ENCODE peak calls at places on chromosomes 6 and 20, in eight cellular contexts. X is PC-9; V is hepatocyte; H is astrocyte of the spinal cord; P is CD8-positive, alpha-beta memory T cell; M is cardiac muscle cell; K is stomach; L is effector memory CD4-positive, alpha-beta T cell. Z is an unnamed sample.

GRCh38 chr20:61896058-61896961 is 169.4 kb downstream of the TAF4 start:
- DNase-seq in X (peak), V (peak), H (peak), P (no peak), M (peak), K (peak), L (no peak), Z (peak)

GRCh38 chr6:133286765-133287164 is 45.6 kb downstream of the EYA4 start:
- DNase-seq in X (no peak), V (peak), H (peak), P (no peak), M (peak), K (no peak), L (no peak), Z (peak)

GRCh38 chr20:12067686-12068085 is 150.0 kb downstream of the BTBD3 start:
- DNase-seq in X (no peak), V (no peak), H (no peak), P (no peak), M (no peak), K (no peak), L (no peak), Z (no peak)

GRCh38 chr6:8017276-8017701 is 46.9 kb downstream of the BLOC1S5 start:
- DNase-seq in X (no peak), V (no peak), H (peak), P (no peak), M (no peak), K (no peak), L (no peak), Z (no peak)

GRCh38 chr20:12896180-12896579 is 112.6 kb upstream of the SPTLC3 start:
- DNase-seq in X (no peak), V (no peak), H (no peak), P (no peak), M (no peak), K (no peak), L (no peak), Z (no peak)

GRCh38 chr6:24270011-24270410 is 87.8 kb downstream of the DCDC2 start:
- DNase-seq in X (no peak), V (no peak), H (no peak), P (no peak), M (no peak), K (no peak), L (no peak), Z (no peak)

GRCh38 chr6:36596359-36596758 is 2.2 kb downstream of the SRSF3 start:
- DNase-seq in X (no peak), V (no peak), H (no peak), P (no peak), M (no peak), K (no peak), L (no peak), Z (no peak)

GRCh38 chr6:158324136-158324535 is 11.9 kb downstream of the TULP4 start:
- DNase-seq in X (no peak), V (no peak), H (no peak), P (no peak), M (no peak), K (no peak), L (no peak), Z (peak)

GRCh38 chr6:161373905-161374451 is 100.1 kb upstream of the AGPAT4 start:
- DNase-seq in X (peak), V (peak), H (peak), P (peak), M (peak), K (peak), L (peak), Z (peak)

GRCh38 chr20:25039697-25040437 is 18.1 kb downstream of the ACSS1 start:
- DNase-seq in X (peak), V (peak), H (peak), P (no peak), M (peak), K (peak), L (no peak), Z (peak)

GRCh38 chr6:53159558-53159957 is 10.9 kb upstream of the GCM1 start:
- DNase-seq in X (no peak), V (no peak), H (no peak), P (no peak), M (peak), K (no peak), L (no peak), Z (no peak)

GRCh38 chr6:38493929-38494547 is 145.7 kb downstream of the BTBD9 start:
- DNase-seq in X (peak), V (peak), H (peak), P (peak), M (peak), K (peak), L (peak), Z (peak)

GRCh38 chr20:6533321-6533720 is 234.2 kb upstream of the BMP2 start:
- DNase-seq in X (no peak), V (peak), H (peak), P (no peak), M (peak), K (no peak), L (no peak), Z (peak)

GRCh38 chr6:100202417-100203194 is 208.6 kb upstream of the MCHR2 start:
- DNase-seq in X (peak), V (peak), H (peak), P (no peak), M (peak), K (no peak), L (no peak), Z (peak)

GRCh38 chr6:4355241-4355640 is 219.9 kb upstream of the ECI2 start:
- DNase-seq in X (no peak), V (no peak), H (peak), P (no peak), M (peak), K (peak), L (no peak), Z (peak)

GRCh38 chr6:111843347-111844147 is 29.7 kb downstream of the FYN start:
- DNase-seq in X (no peak), V (no peak), H (no peak), P (peak), M (no peak), K (no peak), L (peak), Z (no peak)

GRCh38 chr6:71248306-71248705 is 40.3 kb upstream of the OGFRL1 start:
- DNase-seq in X (no peak), V (peak), H (peak), P (no peak), M (peak), K (no peak), L (no peak), Z (peak)

GRCh38 chr20:23228912-23229311 is 121.7 kb upstream of the NXT1 start:
- DNase-seq in X (no peak), V (no peak), H (peak), P (no peak), M (peak), K (no peak), L (no peak), Z (peak)

GRCh38 chr6:167581637-167582036 is 245.1 kb upstream of the AFDN start:
- DNase-seq in X (no peak), V (no peak), H (no peak), P (no peak), M (no peak), K (no peak), L (no peak), Z (no peak)
- H3K4me3 ChIP-seq in X (no peak), V (no peak), H (no peak), P (no peak), M (no peak), K (no peak), L (no peak), Z (no peak)

DNA sequence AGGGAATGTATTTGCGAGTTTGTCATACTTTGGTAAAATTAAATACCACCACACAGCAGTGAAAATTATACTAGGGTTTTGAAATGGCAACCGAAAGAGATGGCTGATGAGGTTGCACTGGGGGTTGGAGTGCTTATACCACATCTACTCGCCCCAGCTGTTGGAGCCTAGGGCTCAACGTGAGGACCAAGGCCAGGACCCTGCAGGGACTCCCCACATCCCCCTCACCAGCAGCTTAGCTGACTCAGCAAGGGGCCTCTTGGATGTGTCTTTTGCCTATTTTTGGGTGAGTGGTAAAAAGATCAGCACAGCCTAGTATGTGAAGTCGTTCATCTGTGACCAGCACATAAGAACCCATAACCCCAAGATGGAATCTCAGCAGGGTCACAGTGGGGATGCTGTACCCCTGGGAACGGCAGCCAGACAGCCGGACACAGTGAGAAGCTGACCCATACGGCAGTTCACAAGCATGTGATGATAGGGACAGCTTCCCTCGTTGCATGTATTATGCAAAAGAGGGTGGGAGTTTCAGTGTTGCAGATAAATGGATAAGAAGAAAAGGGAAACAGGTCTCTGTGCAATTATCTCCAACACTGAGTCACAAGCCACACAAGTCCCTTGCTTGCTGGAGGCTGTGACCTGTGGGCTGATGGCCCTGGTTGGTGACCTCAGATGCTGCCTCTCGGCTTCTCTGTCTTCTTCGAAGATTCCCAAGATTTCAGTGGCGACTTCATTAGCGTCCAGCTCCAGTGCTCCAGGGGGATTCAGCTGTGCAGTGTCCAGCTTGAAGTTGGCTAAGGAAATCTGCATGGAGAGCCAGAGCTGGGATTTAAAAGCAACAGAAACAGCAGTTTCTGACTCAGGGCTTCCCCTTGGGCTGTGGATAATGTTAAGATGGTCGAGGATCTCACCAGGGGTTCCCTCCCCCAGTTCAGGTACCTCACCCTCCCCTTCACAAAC is 20.9 kb upstream of the SPO11 start:
- DNase-seq in X (no peak), V (no peak), H (no peak), P (no peak), M (no peak), K (no peak), L (no peak), Z (no peak)
- H3K4me3 ChIP-seq in X (no peak), V (no peak), H (no peak), P (no peak), M (no peak), K (no peak), L (no peak), Z (no peak)

GRCh38 chr6:143675946-143676345 is 1.8 kb upstream of the PHACTR2 start:
- DNase-seq in X (no peak), V (no peak), H (peak), P (no peak), M (peak), K (no peak), L (no peak), Z (peak)
- H3K4me3 ChIP-seq in X (peak), V (no peak), H (no peak), P (no peak), M (no peak), K (no peak), L (no peak), Z (no peak)

DNA sequence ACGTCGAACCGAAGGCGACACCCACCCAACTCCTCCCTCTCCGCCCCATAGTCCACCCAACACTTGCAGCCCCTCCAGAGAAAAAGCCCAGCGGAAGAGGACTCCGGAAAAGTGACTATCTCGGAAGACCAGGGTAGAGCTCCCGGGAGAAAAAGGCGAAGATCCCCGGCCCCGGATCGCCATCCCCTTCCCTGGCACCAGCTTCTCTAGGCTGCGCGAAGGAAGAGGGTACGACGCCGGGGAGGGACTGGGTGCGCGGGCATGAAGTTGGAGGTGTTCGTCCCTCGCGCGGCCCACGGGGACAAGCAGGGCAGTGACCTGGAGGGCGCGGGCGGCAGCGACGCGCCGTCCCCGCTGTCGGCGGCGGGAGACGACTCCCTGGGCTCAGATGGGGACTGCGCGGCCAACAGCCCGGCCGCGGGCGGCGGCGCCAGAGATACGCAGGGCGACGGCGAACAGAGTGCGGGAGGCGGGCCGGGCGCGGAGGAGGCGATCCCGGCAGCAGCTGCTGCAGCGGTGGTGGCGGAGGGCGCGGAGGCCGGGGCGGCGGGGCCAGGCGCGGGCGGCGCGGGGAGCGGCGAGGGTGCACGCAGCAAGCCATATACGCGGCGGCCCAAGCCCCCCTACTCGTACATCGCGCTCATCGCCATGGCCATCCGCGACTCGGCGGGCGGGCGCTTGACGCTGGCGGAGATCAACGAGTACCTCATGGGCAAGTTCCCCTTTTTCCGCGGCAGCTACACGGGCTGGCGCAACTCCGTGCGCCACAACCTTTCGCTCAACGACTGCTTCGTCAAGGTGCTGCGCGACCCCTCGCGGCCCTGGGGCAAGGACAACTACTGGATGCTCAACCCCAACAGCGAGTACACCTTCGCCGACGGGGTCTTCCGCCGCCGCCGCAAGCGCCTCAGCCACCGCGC is 806 bp downstream of the FOXQ1 start:
- DNase-seq in X (peak), V (peak), H (peak), P (no peak), M (no peak), K (no peak), L (no peak), Z (no peak)
- H3K4me3 ChIP-seq in X (peak), V (peak), H (peak), P (no peak), M (peak), K (peak), L (no peak), Z (no peak)

GRCh38 chr6:108736832-108737231 is 111.4 kb upstream of the ARMC2 start:
- DNase-seq in X (peak), V (peak), H (peak), P (no peak), M (peak), K (no peak), L (no peak), Z (peak)
- H3K4me3 ChIP-seq in X (peak), V (no peak), H (no peak), P (no peak), M (no peak), K (no peak), L (no peak), Z (no peak)

GRCh38 chr6:149095842-149096241 is 221.7 kb upstream of the TAB2 start:
- DNase-seq in X (no peak), V (no peak), H (no peak), P (no peak), M (no peak), K (no peak), L (no peak), Z (no peak)

GRCh38 chr6:149094156-149094555 is 223.4 kb upstream of the TAB2 start:
- DNase-seq in X (no peak), V (no peak), H (peak), P (no peak), M (peak), K (no peak), L (no peak), Z (peak)

GRCh38 chr6:149098700-149099276 is 218.7 kb upstream of the TAB2 start:
- DNase-seq in X (no peak), V (no peak), H (no peak), P (no peak), M (no peak), K (no peak), L (no peak), Z (no peak)

GRCh38 chr6:149094934-149095341 is 222.6 kb upstream of the TAB2 start:
- DNase-seq in X (no peak), V (no peak), H (peak), P (no peak), M (peak), K (no peak), L (no peak), Z (peak)

DNA sequence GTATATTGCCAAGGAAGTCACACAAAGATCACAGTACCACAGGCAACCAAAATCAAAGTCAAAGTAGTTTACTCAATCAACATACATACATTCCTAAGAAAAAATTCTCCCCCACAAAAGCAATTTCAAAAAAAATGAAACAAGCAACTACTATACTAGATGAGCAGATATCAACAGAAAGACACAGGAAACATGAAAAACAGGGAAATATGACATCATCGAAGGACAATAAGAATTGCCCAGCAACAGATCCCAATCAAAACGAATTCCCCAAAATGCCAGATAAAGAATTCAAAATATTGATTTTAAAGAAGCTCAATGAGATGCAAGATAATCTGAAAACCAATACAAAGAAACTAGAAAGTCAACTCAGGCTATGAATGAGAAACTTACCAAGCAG is 219.7 kb upstream of the TAB2 start:
- DNase-seq in X (no peak), V (no peak), H (no peak), P (no peak), M (no peak), K (no peak), L (no peak), Z (no peak)
- H3K4me3 ChIP-seq in X (no peak), V (no peak), H (no peak), P (no peak), M (no peak), K (no peak), L (no peak), Z (no peak)

Z was measured in fibroblast of pulmonary artery.